ENCODE peak calls at places on chromosomes 3 and 15, in eight cellular contexts. One of them, this sample, is unnamed.

GRCh38 chr3:143081365-143081764 is 38.2 kb upstream of the CHST2 start:
- DNase-seq in effector memory CD4-positive, alpha-beta T cell: no peak
- DNase-seq in right cardiac atrium: no peak
- DNase-seq in cardiac muscle cell: no peak
- DNase-seq in heart left ventricle: no peak
- DNase-seq in right lobe of liver: no peak
- DNase-seq in adrenal gland: no peak
- DNase-seq in breast epithelium: no peak
- DNase-seq in this sample: no peak

GRCh38 chr3:10760199-10760598 is 55.8 kb upstream of the SLC6A11 start:
- DNase-seq in cardiac muscle cell: no peak
- DNase-seq in right lobe of liver: no peak
- DNase-seq in effector memory CD4-positive, alpha-beta T cell: no peak
- DNase-seq in right cardiac atrium: no peak
- DNase-seq in heart left ventricle: no peak
- DNase-seq in breast epithelium: no peak
- DNase-seq in adrenal gland: no peak
- DNase-seq in this sample: no peak

GRCh38 chr15:98375513-98376360 is 272.6 kb upstream of the IGF1R start:
- DNase-seq in heart left ventricle: no peak
- DNase-seq in breast epithelium: no peak
- DNase-seq in effector memory CD4-positive, alpha-beta T cell: no peak
- DNase-seq in adrenal gland: no peak
- DNase-seq in right lobe of liver: no peak
- DNase-seq in right cardiac atrium: no peak
- DNase-seq in cardiac muscle cell: no peak
- DNase-seq in this sample: no peak

GRCh38 chr3:134487406-134487805 is 1.5 kb downstream of the CEP63 start:
- DNase-seq in right lobe of liver: no peak
- DNase-seq in breast epithelium: no peak
- DNase-seq in adrenal gland: no peak
- DNase-seq in cardiac muscle cell: no peak
- DNase-seq in right cardiac atrium: no peak
- DNase-seq in heart left ventricle: no peak
- DNase-seq in effector memory CD4-positive, alpha-beta T cell: no peak
- DNase-seq in this sample: no peak

GRCh38 chr15:34241376-34242350 is 16.8 kb downstream of the EMC4 start:
- DNase-seq in breast epithelium: no peak
- DNase-seq in cardiac muscle cell: peak; percentile 60
- DNase-seq in right cardiac atrium: no peak
- DNase-seq in right lobe of liver: no peak
- DNase-seq in effector memory CD4-positive, alpha-beta T cell: no peak
- DNase-seq in heart left ventricle: no peak
- DNase-seq in adrenal gland: no peak
- DNase-seq in this sample: peak; percentile 47

GRCh38 chr3:126456766-126457388 is 18.8 kb downstream of the ZXDC start:
- DNase-seq in breast epithelium: no peak
- DNase-seq in adrenal gland: no peak
- DNase-seq in effector memory CD4-positive, alpha-beta T cell: no peak
- DNase-seq in cardiac muscle cell: no peak
- DNase-seq in right cardiac atrium: no peak
- DNase-seq in heart left ventricle: no peak
- DNase-seq in right lobe of liver: no peak
- DNase-seq in this sample: no peak

GRCh38 chr3:133595341-133595740 is 21.9 kb downstream of the CDV3 start:
- DNase-seq in right lobe of liver: no peak
- DNase-seq in breast epithelium: no peak
- DNase-seq in effector memory CD4-positive, alpha-beta T cell: no peak
- DNase-seq in cardiac muscle cell: no peak
- DNase-seq in heart left ventricle: no peak
- DNase-seq in adrenal gland: no peak
- DNase-seq in right cardiac atrium: no peak
- DNase-seq in this sample: no peak

GRCh38 chr15:68299436-68299835 is 21.9 kb downstream of the FEM1B start:
- DNase-seq in heart left ventricle: no peak
- DNase-seq in breast epithelium: no peak
- DNase-seq in right cardiac atrium: peak; percentile 15
- DNase-seq in effector memory CD4-positive, alpha-beta T cell: no peak
- DNase-seq in adrenal gland: no peak
- DNase-seq in right lobe of liver: no peak
- DNase-seq in cardiac muscle cell: no peak
- DNase-seq in this sample: no peak

GRCh38 chr3:159829056-159829995 is 159.3 kb upstream of the IL12A start:
- DNase-seq in right lobe of liver: peak; percentile 70
- DNase-seq in right cardiac atrium: peak; percentile 34
- DNase-seq in effector memory CD4-positive, alpha-beta T cell: no peak
- DNase-seq in adrenal gland: peak; percentile 46
- DNase-seq in breast epithelium: peak; percentile 64
- DNase-seq in heart left ventricle: peak; percentile 60
- DNase-seq in cardiac muscle cell: peak; percentile 65
- DNase-seq in this sample: peak; percentile 55

GRCh38 chr15:85488997-85489396 is 108.6 kb downstream of the AKAP13 start:
- DNase-seq in right cardiac atrium: no peak
- DNase-seq in breast epithelium: no peak
- DNase-seq in adrenal gland: no peak
- DNase-seq in cardiac muscle cell: no peak
- DNase-seq in heart left ventricle: no peak
- DNase-seq in effector memory CD4-positive, alpha-beta T cell: no peak
- DNase-seq in right lobe of liver: no peak
- DNase-seq in this sample: no peak

GRCh38 chr3:119769394-119770149 is 12.3 kb upstream of the NR1I2 start:
- DNase-seq in effector memory CD4-positive, alpha-beta T cell: no peak
- DNase-seq in breast epithelium: no peak
- DNase-seq in adrenal gland: no peak
- DNase-seq in cardiac muscle cell: peak; percentile 26
- DNase-seq in right cardiac atrium: no peak
- DNase-seq in right lobe of liver: no peak
- DNase-seq in heart left ventricle: no peak
- DNase-seq in this sample: no peak

GRCh38 chr15:79897701-79898113 is 893 bp upstream of the MTHFS start:
- DNase-seq in heart left ventricle: no peak
- DNase-seq in breast epithelium: no peak
- DNase-seq in adrenal gland: no peak
- DNase-seq in right lobe of liver: no peak
- DNase-seq in cardiac muscle cell: no peak
- DNase-seq in effector memory CD4-positive, alpha-beta T cell: no peak
- DNase-seq in right cardiac atrium: no peak
- DNase-seq in this sample: no peak

GRCh38 chr3:128071771-128072453 is 19.7 kb downstream of the SEC61A1 start:
- DNase-seq in effector memory CD4-positive, alpha-beta T cell: no peak
- DNase-seq in adrenal gland: peak; percentile 18
- DNase-seq in breast epithelium: no peak
- DNase-seq in right lobe of liver: no peak
- DNase-seq in heart left ventricle: no peak
- DNase-seq in cardiac muscle cell: no peak
- DNase-seq in right cardiac atrium: no peak
- DNase-seq in this sample: no peak

GRCh38 chr3:188510366-188510765 is 356.4 kb downstream of the LPP start:
- DNase-seq in cardiac muscle cell: peak; percentile 64
- DNase-seq in right lobe of liver: no peak
- DNase-seq in adrenal gland: no peak
- DNase-seq in effector memory CD4-positive, alpha-beta T cell: no peak
- DNase-seq in right cardiac atrium: no peak
- DNase-seq in heart left ventricle: no peak
- DNase-seq in breast epithelium: no peak
- DNase-seq in this sample: no peak

GRCh38 chr3:77320514-77320913 is 280.6 kb downstream of the ROBO2 start:
- DNase-seq in adrenal gland: no peak
- DNase-seq in right lobe of liver: no peak
- DNase-seq in right cardiac atrium: no peak
- DNase-seq in heart left ventricle: no peak
- DNase-seq in effector memory CD4-positive, alpha-beta T cell: no peak
- DNase-seq in breast epithelium: no peak
- DNase-seq in cardiac muscle cell: peak; percentile 62
- DNase-seq in this sample: no peak

GRCh38 chr15:47194718-47195117 is 522.6 kb upstream of the SEMA6D start:
- DNase-seq in cardiac muscle cell: peak; percentile 54
- DNase-seq in adrenal gland: no peak
- DNase-seq in breast epithelium: no peak
- DNase-seq in heart left ventricle: no peak
- DNase-seq in right cardiac atrium: no peak
- DNase-seq in right lobe of liver: no peak
- DNase-seq in effector memory CD4-positive, alpha-beta T cell: no peak
- DNase-seq in this sample: no peak

GRCh38 chr3:69200384-69201068 is 78.1 kb upstream of the LMOD3 start:
- DNase-seq in breast epithelium: peak; percentile 55
- DNase-seq in heart left ventricle: no peak
- DNase-seq in adrenal gland: no peak
- DNase-seq in effector memory CD4-positive, alpha-beta T cell: no peak
- DNase-seq in right lobe of liver: peak; percentile 54
- DNase-seq in cardiac muscle cell: peak; percentile 68
- DNase-seq in right cardiac atrium: no peak
- DNase-seq in this sample: peak; percentile 66
- H3K4me3 ChIP-seq in breast epithelium: peak overlapping the region; percentile 34
- H3K4me3 ChIP-seq in heart left ventricle: peak overlapping the region; percentile 23
- H3K4me3 ChIP-seq in adrenal gland: no peak overlapping the region
- H3K4me3 ChIP-seq in effector memory CD4-positive, alpha-beta T cell: peak overlapping the region; percentile 67
- H3K4me3 ChIP-seq in right lobe of liver: peak overlapping the region; percentile 62
- H3K4me3 ChIP-seq in cardiac muscle cell: peak overlapping the region; percentile 6
- H3K4me3 ChIP-seq in right cardiac atrium: peak overlapping the region; percentile 55
- H3K4me3 ChIP-seq in this sample: peak overlapping the region; percentile 10

GRCh38 chr15:27694506-27695077 is 404.5 kb downstream of the OCA2 start:
- DNase-seq in adrenal gland: no peak
- DNase-seq in right cardiac atrium: no peak
- DNase-seq in cardiac muscle cell: no peak
- DNase-seq in right lobe of liver: no peak
- DNase-seq in heart left ventricle: no peak
- DNase-seq in breast epithelium: no peak
- DNase-seq in effector memory CD4-positive, alpha-beta T cell: no peak
- DNase-seq in this sample: no peak
- H3K9me3 ChIP-seq in adrenal gland: no peaks in the 10 kb centered on the region
- H3K9me3 ChIP-seq in right cardiac atrium: no peaks in the 10 kb centered on the region
- H3K9me3 ChIP-seq in cardiac muscle cell: no peaks in the 10 kb centered on the region
- H3K9me3 ChIP-seq in right lobe of liver: no peaks in the 10 kb centered on the region
- H3K9me3 ChIP-seq in heart left ventricle: no peaks in the 10 kb centered on the region
- H3K9me3 ChIP-seq in breast epithelium: no peaks in the 10 kb centered on the region
- H3K9me3 ChIP-seq in effector memory CD4-positive, alpha-beta T cell: no peaks in the 10 kb centered on the region
- H3K9me3 ChIP-seq in this sample: no peaks in the 10 kb centered on the region

GRCh38 chr3:44042772-44043171 is 198.9 kb upstream of the TOPAZ1 start:
- DNase-seq in right cardiac atrium: no peak
- DNase-seq in effector memory CD4-positive, alpha-beta T cell: no peak
- DNase-seq in breast epithelium: no peak
- DNase-seq in adrenal gland: no peak
- DNase-seq in heart left ventricle: no peak
- DNase-seq in cardiac muscle cell: no peak
- DNase-seq in right lobe of liver: no peak
- DNase-seq in this sample: no peak

GRCh38 chr3:44048196-44048924 is 193.3 kb upstream of the TOPAZ1 start:
- DNase-seq in effector memory CD4-positive, alpha-beta T cell: no peak
- DNase-seq in heart left ventricle: no peak
- DNase-seq in cardiac muscle cell: peak; percentile 2
- DNase-seq in right cardiac atrium: no peak
- DNase-seq in breast epithelium: no peak
- DNase-seq in right lobe of liver: no peak
- DNase-seq in adrenal gland: no peak
- DNase-seq in this sample: no peak

GRCh38 chr3:44047796-44048195 is 193.9 kb upstream of the TOPAZ1 start:
- DNase-seq in breast epithelium: no peak
- DNase-seq in effector memory CD4-positive, alpha-beta T cell: no peak
- DNase-seq in adrenal gland: no peak
- DNase-seq in right cardiac atrium: no peak
- DNase-seq in heart left ventricle: no peak
- DNase-seq in right lobe of liver: no peak
- DNase-seq in cardiac muscle cell: no peak
- DNase-seq in this sample: no peak

GRCh38 chr3:44048949-44049348 is 192.7 kb upstream of the TOPAZ1 start:
- DNase-seq in effector memory CD4-positive, alpha-beta T cell: no peak
- DNase-seq in cardiac muscle cell: no peak
- DNase-seq in adrenal gland: no peak
- DNase-seq in right cardiac atrium: no peak
- DNase-seq in right lobe of liver: no peak
- DNase-seq in heart left ventricle: no peak
- DNase-seq in breast epithelium: no peak
- DNase-seq in this sample: no peak

GRCh38 chr3:44045476-44046275 is 196.0 kb upstream of the TOPAZ1 start:
- DNase-seq in right lobe of liver: no peak
- DNase-seq in cardiac muscle cell: no peak
- DNase-seq in breast epithelium: no peak
- DNase-seq in right cardiac atrium: peak; percentile 13
- DNase-seq in effector memory CD4-positive, alpha-beta T cell: no peak
- DNase-seq in heart left ventricle: no peak
- DNase-seq in adrenal gland: no peak
- DNase-seq in this sample: peak; percentile 67
- H3K27ac ChIP-seq in right lobe of liver: no peak overlapping the region
- H3K27ac ChIP-seq in cardiac muscle cell: no peak overlapping the region
- H3K27ac ChIP-seq in breast epithelium: no peak overlapping the region
- H3K27ac ChIP-seq in right cardiac atrium: no peak overlapping the region
- H3K27ac ChIP-seq in effector memory CD4-positive, alpha-beta T cell: no peak overlapping the region
- H3K27ac ChIP-seq in heart left ventricle: no peak overlapping the region
- H3K27ac ChIP-seq in adrenal gland: no peak overlapping the region
- H3K27ac ChIP-seq in this sample: no peak overlapping the region

GRCh38 chr3:170178631-170179030 is 2.9 kb downstream of the PHC3 start:
- DNase-seq in cardiac muscle cell: no peak
- DNase-seq in effector memory CD4-positive, alpha-beta T cell: peak; percentile 51
- DNase-seq in right lobe of liver: no peak
- DNase-seq in right cardiac atrium: no peak
- DNase-seq in adrenal gland: no peak
- DNase-seq in heart left ventricle: no peak
- DNase-seq in breast epithelium: no peak
- DNase-seq in this sample: no peak
- H3K4me3 ChIP-seq in cardiac muscle cell: no peak overlapping the region
- H3K4me3 ChIP-seq in effector memory CD4-positive, alpha-beta T cell: peak overlapping the region; percentile 15
- H3K4me3 ChIP-seq in right lobe of liver: no peak overlapping the region
- H3K4me3 ChIP-seq in right cardiac atrium: no peak overlapping the region
- H3K4me3 ChIP-seq in adrenal gland: no peak overlapping the region
- H3K4me3 ChIP-seq in heart left ventricle: no peak overlapping the region
- H3K4me3 ChIP-seq in breast epithelium: no peak overlapping the region
- H3K4me3 ChIP-seq in this sample: no peak overlapping the region

DNA sequence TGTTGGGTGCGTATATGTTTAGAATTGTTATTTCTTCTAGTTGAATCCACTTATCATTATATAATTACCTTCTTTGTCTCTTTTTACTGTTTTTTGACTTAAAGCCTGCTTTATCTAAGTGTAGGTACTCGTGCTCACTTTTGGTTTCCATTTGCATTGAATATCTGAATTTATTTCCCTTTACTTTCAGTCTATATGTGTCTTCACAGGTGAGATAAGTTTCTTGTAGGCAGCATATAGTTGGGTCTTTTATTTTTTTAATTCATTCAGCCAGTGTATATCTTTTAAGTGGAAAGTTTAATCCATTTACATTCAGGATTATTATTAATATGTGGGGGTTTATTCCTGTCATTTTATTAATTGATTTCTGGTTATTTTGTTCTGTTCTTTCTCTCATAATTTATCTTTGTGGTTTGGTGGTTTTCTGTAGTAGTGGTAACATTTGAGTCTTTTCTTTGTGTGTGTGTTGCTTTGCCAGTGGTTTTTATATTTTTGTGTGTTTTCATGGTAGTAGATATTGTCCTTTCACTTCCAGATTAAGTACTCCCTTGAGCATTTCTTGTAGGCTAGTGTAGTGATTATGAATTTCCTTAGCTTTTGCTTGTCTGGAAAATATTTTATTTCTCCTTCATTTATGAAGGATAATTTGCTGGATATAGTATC is 27.3 kb downstream of the STT3B start:
- DNase-seq in right lobe of liver: no peak
- DNase-seq in adrenal gland: no peak
- DNase-seq in right cardiac atrium: no peak
- DNase-seq in breast epithelium: no peak
- DNase-seq in effector memory CD4-positive, alpha-beta T cell: no peak
- DNase-seq in heart left ventricle: no peak
- DNase-seq in cardiac muscle cell: no peak
- DNase-seq in this sample: no peak
- H3K9me3 ChIP-seq in right lobe of liver: no peaks in the 10 kb centered on the region
- H3K9me3 ChIP-seq in adrenal gland: no peaks in the 10 kb centered on the region
- H3K9me3 ChIP-seq in right cardiac atrium: no peaks in the 10 kb centered on the region
- H3K9me3 ChIP-seq in breast epithelium: no peaks in the 10 kb centered on the region
- H3K9me3 ChIP-seq in effector memory CD4-positive, alpha-beta T cell: no peaks in the 10 kb centered on the region
- H3K9me3 ChIP-seq in heart left ventricle: peaks cover 11% of the 10 kb centered on the region
- H3K9me3 ChIP-seq in cardiac muscle cell: no peaks in the 10 kb centered on the region
- H3K9me3 ChIP-seq in this sample: no peaks in the 10 kb centered on the region

This sample was measured in body of pancreas.